ENCODE peak calls at places on chromosome 7, in four cellular contexts. One of them, this sample, is unnamed.

GRCh38 chr7:135232720-135233119 is 918 bp upstream of the STRA8 start:
- DNase-seq in transverse colon: no peak
- DNase-seq in uterus: no peak
- DNase-seq in AG10803: no peak
- DNase-seq in this sample: no peak

GRCh38 chr7:87475359-87476178 is at the start of gene ABCB4:
- DNase-seq in AG10803: no peak
- DNase-seq in uterus: no peak
- DNase-seq in transverse colon: peak
- DNase-seq in this sample: no peak

GRCh38 chr7:102044984-102045673 is 227.7 kb downstream of the CUX1 start:
- DNase-seq in transverse colon: no peak
- DNase-seq in AG10803: peak
- DNase-seq in uterus: peak
- DNase-seq in this sample: peak

GRCh38 chr7:157004839-157005455 is 5.5 kb downstream of the MNX1 start:
- DNase-seq in transverse colon: no peak
- DNase-seq in uterus: no peak
- DNase-seq in AG10803: no peak
- DNase-seq in this sample: no peak

GRCh38 chr7:17963281-17963680 is 23.0 kb upstream of the SNX13 start:
- DNase-seq in uterus: no peak
- DNase-seq in transverse colon: no peak
- DNase-seq in AG10803: peak
- DNase-seq in this sample: peak

GRCh38 chr7:19932549-19933249 is 159.3 kb upstream of the TMEM196 start:
- DNase-seq in uterus: no peak
- DNase-seq in AG10803: no peak
- DNase-seq in transverse colon: no peak
- DNase-seq in this sample: no peak

GRCh38 chr7:120898710-120899499 is 41.0 kb upstream of the TSPAN12 start:
- DNase-seq in uterus: no peak
- DNase-seq in transverse colon: no peak
- DNase-seq in AG10803: no peak
- DNase-seq in this sample: no peak

GRCh38 chr7:108839091-108839490 is 269.4 kb downstream of the DNAJB9 start:
- DNase-seq in uterus: no peak
- DNase-seq in transverse colon: no peak
- DNase-seq in AG10803: no peak
- DNase-seq in this sample: peak

GRCh38 chr7:5362466-5362865 is 61.2 kb downstream of the TNRC18 start:
- DNase-seq in AG10803: no peak
- DNase-seq in transverse colon: no peak
- DNase-seq in uterus: no peak
- DNase-seq in this sample: no peak

GRCh38 chr7:95066736-95067530 is 159.5 kb downstream of the PPP1R9A start:
- DNase-seq in AG10803: no peak
- DNase-seq in transverse colon: no peak
- DNase-seq in uterus: no peak
- DNase-seq in this sample: peak

GRCh38 chr7:28070311-28071055 is 110.1 kb downstream of the JAZF1 start:
- DNase-seq in AG10803: peak
- DNase-seq in transverse colon: no peak
- DNase-seq in uterus: no peak
- DNase-seq in this sample: peak

GRCh38 chr7:80244206-80244956 is 109.8 kb downstream of the GNAI1 start:
- DNase-seq in uterus: no peak
- DNase-seq in transverse colon: no peak
- DNase-seq in AG10803: peak
- DNase-seq in this sample: peak

GRCh38 chr7:47582748-47583740 is 1.1 kb upstream of the TNS3 start:
- DNase-seq in AG10803: peak
- DNase-seq in uterus: peak
- DNase-seq in transverse colon: no peak
- DNase-seq in this sample: peak

GRCh38 chr7:43944286-43944685 is 18.1 kb downstream of the UBE2D4 start:
- DNase-seq in AG10803: no peak
- DNase-seq in transverse colon: no peak
- DNase-seq in uterus: no peak
- DNase-seq in this sample: no peak

GRCh38 chr7:151374726-151375125 is 33.1 kb downstream of the NUB1 start:
- DNase-seq in uterus: peak
- DNase-seq in AG10803: no peak
- DNase-seq in transverse colon: no peak
- DNase-seq in this sample: no peak

GRCh38 chr7:152338553-152338952 is 97.2 kb downstream of the KMT2C start:
- DNase-seq in AG10803: peak
- DNase-seq in transverse colon: no peak
- DNase-seq in uterus: no peak
- DNase-seq in this sample: peak

GRCh38 chr7:120274482-120274881 is 1.5 kb downstream of the KCND2 start:
- DNase-seq in transverse colon: no peak
- DNase-seq in uterus: no peak
- DNase-seq in AG10803: no peak
- DNase-seq in this sample: no peak

GRCh38 chr7:111796671-111797070 is 234.4 kb upstream of the IMMP2L start:
- DNase-seq in uterus: no peak
- DNase-seq in AG10803: no peak
- DNase-seq in transverse colon: no peak
- DNase-seq in this sample: no peak

GRCh38 chr7:140610204-140611165 is 30.1 kb downstream of the DENND2A start:
- DNase-seq in AG10803: no peak
- DNase-seq in uterus: no peak
- DNase-seq in transverse colon: no peak
- DNase-seq in this sample: no peak

GRCh38 chr7:28180364-28181147 is at the start of gene JAZF1:
- DNase-seq in transverse colon: peak
- DNase-seq in uterus: peak
- DNase-seq in AG10803: peak
- DNase-seq in this sample: no peak

GRCh38 chr7:27196287-27196739 is 3.6 kb downstream of the HOXA13 start:
- DNase-seq in AG10803: peak
- DNase-seq in uterus: peak
- DNase-seq in transverse colon: peak
- DNase-seq in this sample: no peak

GRCh38 chr7:112892263-112892662 is 102.1 kb upstream of the TMEM168 start:
- DNase-seq in uterus: no peak
- DNase-seq in AG10803: peak
- DNase-seq in transverse colon: no peak
- DNase-seq in this sample: peak

GRCh38 chr7:115749924-115750323 is 280.6 kb downstream of the TFEC start:
- DNase-seq in transverse colon: no peak
- DNase-seq in uterus: no peak
- DNase-seq in AG10803: no peak
- DNase-seq in this sample: no peak

GRCh38 chr7:99406557-99406956 is 1.8 kb downstream of the PDAP1 start:
- DNase-seq in transverse colon: no peak
- DNase-seq in AG10803: no peak
- DNase-seq in uterus: no peak
- DNase-seq in this sample: no peak

GRCh38 chr7:45670227-45670626 is 96.1 kb downstream of the ADCY1 start:
- DNase-seq in AG10803: no peak
- DNase-seq in transverse colon: no peak
- DNase-seq in uterus: no peak
- DNase-seq in this sample: no peak

GRCh38 chr7:127620406-127621233 is 2.7 kb upstream of the PAX4 start:
- DNase-seq in transverse colon: no peak
- DNase-seq in AG10803: no peak
- DNase-seq in uterus: no peak
- DNase-seq in this sample: no peak

GRCh38 chr7:158649279-158649678 is 55.3 kb downstream of the NCAPG2 start:
- DNase-seq in transverse colon: no peak
- DNase-seq in uterus: peak
- DNase-seq in AG10803: peak
- DNase-seq in this sample: peak

GRCh38 chr7:90917536-90917935 is 321.4 kb downstream of the CDK14 start:
- DNase-seq in transverse colon: no peak
- DNase-seq in AG10803: no peak
- DNase-seq in uterus: no peak
- DNase-seq in this sample: no peak

GRCh38 chr7:117908031-117908795 is 35.0 kb upstream of the CTTNBP2 start:
- DNase-seq in AG10803: no peak
- DNase-seq in uterus: no peak
- DNase-seq in transverse colon: no peak
- DNase-seq in this sample: no peak

DNA sequence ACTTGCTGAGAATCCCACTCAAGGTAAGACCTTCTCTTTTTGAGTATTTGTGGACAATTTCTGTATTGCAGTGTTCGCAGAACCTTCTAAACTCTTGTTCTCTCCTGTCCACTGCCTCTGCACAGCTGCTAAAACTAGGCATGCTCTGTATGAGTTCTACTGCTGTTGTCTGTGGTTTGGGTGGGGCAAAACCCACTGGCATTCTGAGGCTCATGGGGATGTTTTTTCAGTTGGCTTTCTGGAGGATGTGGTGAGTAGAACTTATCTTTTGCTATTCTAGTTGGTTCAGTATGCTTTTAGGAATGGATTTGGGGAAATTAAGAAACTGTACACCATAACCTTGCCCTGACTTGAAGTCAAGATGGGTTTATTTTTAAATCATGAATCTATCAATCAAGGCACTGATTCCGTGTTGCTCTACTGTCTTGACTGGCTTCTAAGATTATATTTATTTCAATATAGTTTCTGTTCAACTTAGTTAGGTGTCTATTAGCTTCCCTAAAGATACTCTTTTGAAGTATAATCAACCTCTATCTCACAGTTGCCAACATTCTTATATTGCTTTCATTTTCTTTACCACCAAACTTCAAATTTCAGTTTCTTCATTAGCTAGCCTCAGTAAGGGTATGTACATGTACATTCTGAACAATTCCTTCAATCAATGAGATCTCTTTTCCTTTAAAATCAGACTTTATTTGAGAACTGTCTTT is 25.0 kb upstream of the C1GALT1 start:
- DNase-seq in transverse colon: peak
- DNase-seq in AG10803: peak
- DNase-seq in uterus: no peak
- DNase-seq in this sample: peak
- H3K4me3 ChIP-seq in transverse colon: no peak
- H3K4me3 ChIP-seq in AG10803: peak
- H3K4me3 ChIP-seq in uterus: no peak
- H3K4me3 ChIP-seq in this sample: peak

GRCh38 chr7:1569016-1569415 is 816 bp downstream of the PSMG3 start:
- DNase-seq in uterus: no peak
- DNase-seq in AG10803: peak
- DNase-seq in transverse colon: no peak
- DNase-seq in this sample: peak

GRCh38 chr7:1569440-1569832 is 396 bp downstream of the PSMG3 start:
- DNase-seq in transverse colon: no peak
- DNase-seq in AG10803: no peak
- DNase-seq in uterus: no peak
- DNase-seq in this sample: no peak

GRCh38 chr7:1572111-1572510 is 2.3 kb upstream of the PSMG3 start:
- DNase-seq in AG10803: no peak
- DNase-seq in uterus: no peak
- DNase-seq in transverse colon: no peak
- DNase-seq in this sample: no peak

GRCh38 chr7:1571261-1571650 is 1.4 kb upstream of the PSMG3 start:
- DNase-seq in transverse colon: no peak
- DNase-seq in AG10803: peak
- DNase-seq in uterus: no peak
- DNase-seq in this sample: no peak

DNA sequence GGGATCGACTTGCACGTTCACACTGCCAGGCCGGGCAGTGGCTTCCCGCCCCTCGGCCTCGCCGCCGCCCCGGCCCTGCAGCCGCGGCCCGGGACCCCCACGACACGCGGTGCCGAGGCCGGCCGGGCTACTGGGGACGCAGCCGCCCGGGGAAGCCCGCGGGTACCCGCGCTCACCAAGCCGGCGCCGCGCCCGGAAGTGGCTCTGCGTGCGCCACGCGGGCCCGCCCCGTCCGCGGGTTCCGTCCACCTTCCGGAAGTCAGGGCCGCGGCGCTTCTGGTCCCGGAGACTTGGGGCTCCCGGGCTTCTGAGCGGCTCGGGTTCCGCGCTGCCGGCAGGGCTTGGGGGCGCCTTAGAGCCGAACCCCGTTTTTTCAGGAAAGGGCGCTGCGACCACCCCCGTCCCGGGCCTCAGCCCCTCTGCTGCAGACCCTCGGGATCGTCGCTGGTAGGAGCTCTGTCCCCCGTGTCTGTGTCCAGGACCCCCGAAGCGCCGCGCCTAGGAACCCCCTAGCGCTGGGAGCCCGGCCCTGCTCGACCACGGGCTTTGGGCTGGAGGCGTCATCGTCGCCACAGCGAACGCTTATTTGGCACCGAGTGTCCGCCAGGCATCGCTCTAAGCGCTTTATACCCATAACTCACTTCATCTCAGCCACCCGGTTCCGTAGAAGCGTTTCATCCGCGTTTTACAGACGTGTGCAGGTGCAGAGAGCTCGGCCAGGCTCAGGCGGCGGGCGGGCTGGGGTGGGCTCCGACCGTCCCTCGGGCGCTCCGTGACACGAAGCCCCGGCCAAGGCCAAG is at the start of gene PSMG3:
- DNase-seq in uterus: peak
- DNase-seq in transverse colon: peak
- DNase-seq in AG10803: peak
- DNase-seq in this sample: peak
- TF ChIP-seq CTCF in uterus: peak
- TF ChIP-seq CTCF in transverse colon: peak
- TF ChIP-seq CTCF in AG10803: peak
- TF ChIP-seq CTCF in this sample: peak

DNA sequence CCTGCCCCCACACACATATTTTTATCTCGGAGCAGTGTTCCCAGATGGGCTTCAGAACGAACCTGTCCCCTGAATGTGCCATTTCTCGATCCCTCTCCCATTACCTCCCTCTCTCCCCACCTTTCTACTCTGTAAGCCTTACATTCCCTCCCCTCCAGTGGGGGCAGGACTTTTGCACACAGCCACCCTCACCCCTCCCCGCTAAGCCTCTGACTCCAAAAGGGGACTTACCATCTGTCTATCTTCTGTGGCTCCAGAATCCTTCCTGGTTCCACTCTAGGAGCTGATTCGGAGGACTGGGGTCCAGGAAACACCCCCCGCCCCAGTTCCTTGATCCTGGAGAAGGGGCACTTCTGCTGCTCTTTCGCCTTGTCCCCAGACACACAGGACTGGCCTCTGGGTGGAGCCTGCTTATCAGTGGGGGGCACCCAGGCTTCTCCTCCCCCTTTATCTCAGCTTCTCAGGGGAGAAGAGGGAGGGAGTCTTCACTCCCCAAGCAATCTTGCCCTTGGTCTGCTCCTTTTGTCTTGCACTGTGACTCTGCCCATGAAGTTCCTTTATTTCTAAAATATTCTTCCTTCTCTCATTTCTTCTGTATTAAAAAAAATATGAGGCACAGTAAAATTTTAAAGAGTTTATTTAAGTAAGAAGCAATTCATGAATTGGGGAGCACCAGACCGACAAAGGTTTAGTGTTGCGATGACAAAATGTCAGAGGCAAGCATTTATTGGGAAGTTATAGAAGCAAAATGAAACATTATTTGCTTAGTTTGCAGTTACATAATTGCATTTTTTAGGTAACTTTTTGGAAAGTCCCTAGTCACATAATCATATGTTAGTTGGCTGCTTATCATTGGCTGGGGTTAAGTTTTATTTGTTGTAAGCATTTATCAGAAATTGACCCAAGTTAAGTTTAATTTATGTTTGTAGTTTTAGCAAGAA is at the start of gene KEL:
- DNase-seq in uterus: no peak
- DNase-seq in transverse colon: no peak
- DNase-seq in AG10803: no peak
- DNase-seq in this sample: no peak
- H3K4me3 ChIP-seq in uterus: no peak
- H3K4me3 ChIP-seq in transverse colon: no peak
- H3K4me3 ChIP-seq in AG10803: no peak
- H3K4me3 ChIP-seq in this sample: no peak

GRCh38 chr7:143906895-143907294 is 4.9 kb upstream of the TCAF1 start:
- DNase-seq in uterus: no peak
- DNase-seq in transverse colon: no peak
- DNase-seq in AG10803: no peak
- DNase-seq in this sample: no peak
- TF ChIP-seq CTCF in uterus: no peak
- TF ChIP-seq CTCF in transverse colon: no peak
- TF ChIP-seq CTCF in AG10803: no peak
- TF ChIP-seq CTCF in this sample: no peak

This sample was measured in foreskin fibroblast.